ENCODE peak calls at places on chromosomes 6 and 20, in four cellular contexts. J, G, E and C are unnamed samples. For H3K4me1, the result is how much of the 10 kb centered on the place peaks cover.

GRCh38 chr6:70166088-70166958 is 136.6 kb downstream of the COL9A1 start:
- DNase-seq in J (peak), G (peak), E (peak), C (peak)

GRCh38 chr20:36917943-36918342 is 33.6 kb downstream of the SAMHD1 start:
- DNase-seq in J (no peak), G (no peak), E (no peak), C (no peak)

GRCh38 chr20:251352-251751 is 6.2 kb upstream of the DEFB132 start:
- DNase-seq in E (no peak), G (no peak), J (no peak), C (no peak)

GRCh38 chr6:160239929-160240690 is 18.5 kb downstream of the SLC22A2 start:
- DNase-seq in J (no peak), E (no peak), G (no peak), C (no peak)

GRCh38 chr6:56699066-56699654 is 56.5 kb upstream of the DST start:
- DNase-seq in E (no peak), J (peak), G (peak), C (no peak)

GRCh38 chr6:27176096-27176495 is 71.4 kb upstream of the PRSS16 start:
- DNase-seq in E (no peak), J (no peak), G (no peak), C (no peak)

GRCh38 chr20:10414982-10415650 is 18.9 kb downstream of the MKKS start:
- DNase-seq in G (peak), E (no peak), J (no peak), C (no peak)

GRCh38 chr20:19649041-19649440 is 109.0 kb upstream of the RIN2 start:
- DNase-seq in J (no peak), E (no peak), G (no peak), C (no peak)

GRCh38 chr6:149032599-149033405 is 284.7 kb upstream of the TAB2 start:
- DNase-seq in J (peak), G (no peak), E (no peak), C (no peak)

GRCh38 chr6:16333580-16333979 is 95.2 kb downstream of the GMPR start:
- DNase-seq in G (no peak), E (no peak), J (no peak), C (no peak)

GRCh38 chr6:43878823-43879495 is 108.9 kb downstream of the VEGFA start:
- DNase-seq in J (no peak), E (peak), G (no peak), C (no peak)

GRCh38 chr6:147695819-147696218 is 187.3 kb downstream of the SAMD5 start:
- DNase-seq in E (no peak), J (no peak), G (no peak), C (no peak)

GRCh38 chr6:154241570-154241969 is 115.0 kb downstream of the IPCEF1 start:
- DNase-seq in E (no peak), G (no peak), J (no peak), C (no peak)

GRCh38 chr6:42105714-42106662 is 36.4 kb downstream of the C6orf132 start:
- DNase-seq in J (no peak), E (no peak), G (no peak), C (no peak)

GRCh38 chr20:36827541-36828279 is 48.2 kb upstream of the TLDC2 start:
- DNase-seq in E (no peak), G (no peak), J (no peak), C (no peak)

GRCh38 chr6:14513726-14514125 is 396.2 kb downstream of the CD83 start:
- DNase-seq in J (no peak), E (no peak), G (no peak), C (no peak)

GRCh38 chr6:95846652-95847051 is 169.1 kb upstream of the FUT9 start:
- DNase-seq in J (no peak), G (no peak), E (no peak), C (no peak)

GRCh38 chr6:119172813-119173212 is 94.3 kb upstream of the FAM184A start:
- DNase-seq in J (peak), G (no peak), E (no peak), C (no peak)

GRCh38 chr6:17986656-17987575 is 519 bp downstream of the KIF13A start:
- DNase-seq in E (peak), J (peak), G (peak), C (peak)

GRCh38 chr6:52724041-52724405 is 39.3 kb downstream of the GSTA2 start:
- DNase-seq in J (no peak), G (peak), E (no peak), C (no peak)

GRCh38 chr20:272718-273117 is 15.2 kb downstream of the DEFB132 start:
- DNase-seq in E (no peak), J (no peak), G (no peak), C (no peak)

GRCh38 chr20:55678970-55679667 is 326.2 kb downstream of the CBLN4 start:
- DNase-seq in J (no peak), E (no peak), G (no peak), C (no peak)

GRCh38 chr6:144252289-144252688 is 32.8 kb upstream of the UTRN start:
- DNase-seq in E (no peak), J (no peak), G (no peak), C (no peak)

GRCh38 chr6:161917645-161918044 is 643.8 kb upstream of the AGPAT4 start:
- DNase-seq in G (no peak), E (no peak), J (no peak), C (no peak)
- TF ChIP-seq POLR2AphosphoS5 in G (no peak), E (no peak), J (no peak), C (no peak)

GRCh38 chr20:1895674-1896496 is 678 bp downstream of the SIRPA start:
- DNase-seq in J (no peak), G (peak), E (no peak), C (no peak)

GRCh38 chr20:1896859-1897258 is 1.7 kb downstream of the SIRPA start:
- DNase-seq in G (no peak), J (no peak), E (no peak), C (no peak)

GRCh38 chr20:1893721-1894470 is 1.3 kb upstream of the SIRPA start:
- DNase-seq in J (peak), G (no peak), E (no peak), C (no peak)

GRCh38 chr20:1894471-1894950 is 696 bp upstream of the SIRPA start:
- DNase-seq in G (peak), E (peak), J (no peak), C (peak)

GRCh38 chr20:1894951-1895673 is at the start of gene SIRPA:
- DNase-seq in J (no peak), E (peak), G (peak), C (peak)
- TF ChIP-seq POLR2A in J (no peak), E (no peak), G (no peak), C (peak)

DNA sequence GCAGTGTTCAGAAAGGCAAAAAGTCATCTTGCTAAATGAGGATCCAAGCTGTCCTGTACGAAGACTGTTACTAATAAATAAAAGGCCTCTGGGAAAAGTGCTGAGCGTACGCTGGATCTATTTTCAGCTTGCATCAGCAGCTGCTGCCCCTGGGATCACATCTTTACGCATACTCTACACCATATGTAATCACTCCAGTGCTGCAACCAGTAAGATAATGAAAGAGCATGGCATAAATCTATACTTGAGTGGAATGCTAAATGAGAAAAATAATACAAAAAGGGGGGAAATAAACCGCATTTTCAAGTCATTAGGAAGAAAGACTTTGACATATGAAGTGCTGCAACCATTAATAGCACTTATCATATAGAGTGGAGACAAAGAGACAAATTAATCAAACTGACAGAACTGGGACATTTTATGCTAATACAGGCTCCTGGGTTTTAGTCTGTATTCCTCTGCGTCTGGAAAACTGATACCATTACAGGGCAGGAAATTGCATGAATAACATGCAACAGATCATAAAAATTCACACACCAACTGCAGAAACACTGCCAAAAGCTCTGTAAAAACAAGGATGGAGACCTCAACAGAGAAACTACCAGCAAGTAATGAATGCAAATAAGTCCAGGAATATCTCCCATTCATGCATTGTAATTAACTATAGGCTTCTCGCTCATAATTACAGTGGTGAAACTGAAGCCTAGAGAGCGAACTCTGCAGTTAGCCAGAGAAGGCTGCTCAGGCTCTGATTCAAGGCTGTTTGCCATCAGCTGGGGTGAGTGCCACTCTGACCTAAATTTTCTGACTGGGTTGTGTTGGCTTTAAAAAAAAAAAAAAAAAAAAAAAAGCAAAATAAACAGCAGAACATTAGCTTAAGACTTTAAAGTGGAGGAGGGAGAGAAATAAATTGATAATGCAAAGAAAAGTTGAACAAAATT is 83.8 kb downstream of the GJA10 start:
- DNase-seq in E (no peak), J (no peak), G (peak), C (no peak)
- H3K4me1 ChIP-seq in E (under half), J (under half), G (under half), C (under half)

GRCh38 chr20:8532169-8532568 is 400.1 kb downstream of the PLCB1 start:
- DNase-seq in J (no peak), E (no peak), G (no peak), C (no peak)

GRCh38 chr20:8524716-8525343 is 392.8 kb downstream of the PLCB1 start:
- DNase-seq in J (no peak), G (no peak), E (no peak), C (no peak)

GRCh38 chr20:8523684-8524083 is 391.6 kb downstream of the PLCB1 start:
- DNase-seq in J (no peak), E (no peak), G (no peak), C (no peak)

GRCh38 chr20:8530022-8530421 is 398.0 kb downstream of the PLCB1 start:
- DNase-seq in E (no peak), J (no peak), G (no peak), C (no peak)

GRCh38 chr20:8527998-8528397 is 395.9 kb downstream of the PLCB1 start:
- DNase-seq in J (no peak), G (peak), E (no peak), C (no peak)
- TF ChIP-seq POLR2AphosphoS5 in J (no peak), G (no peak), E (no peak), C (no peak)

GRCh38 chr6:6699741-6700367 is 111.3 kb downstream of the LY86 start:
- DNase-seq in J (no peak), E (peak), G (no peak), C (peak)

GRCh38 chr6:6700421-6700820 is 111.9 kb downstream of the LY86 start:
- DNase-seq in G (no peak), E (no peak), J (no peak), C (no peak)

GRCh38 chr6:6703720-6704422 is 115.4 kb downstream of the LY86 start:
- DNase-seq in J (no peak), E (peak), G (no peak), C (no peak)

GRCh38 chr6:6700871-6701270 is 112.4 kb downstream of the LY86 start:
- DNase-seq in J (no peak), E (no peak), G (no peak), C (no peak)

GRCh38 chr6:6701864-6702263 is 113.3 kb downstream of the LY86 start:
- DNase-seq in E (no peak), G (no peak), J (no peak), C (no peak)
- TF ChIP-seq POLR2A in E (no peak), G (no peak), J (no peak), C (no peak)

DNA sequence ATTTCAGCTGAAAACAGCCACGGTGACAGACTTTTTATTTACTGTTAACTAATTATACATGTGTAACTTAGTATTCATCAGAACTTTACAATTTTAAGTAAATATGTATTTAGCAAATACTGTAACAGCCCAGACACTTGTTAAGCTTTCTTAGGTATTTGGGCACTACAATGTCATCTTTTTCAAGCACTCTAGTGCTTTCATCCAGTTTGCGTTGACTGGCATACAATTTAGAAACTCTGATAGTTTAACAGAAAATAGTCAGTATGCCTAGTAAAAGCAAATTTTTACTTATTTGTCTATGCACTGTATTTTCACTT is 10.6 kb downstream of the RBM39 start:
- DNase-seq in E (no peak), G (no peak), J (no peak), C (no peak)
- H3K4me1 ChIP-seq in E (under half), G (under half), J (half or more), C (under half)

GRCh38 chr20:9236408-9236912 is 167.6 kb downstream of the PLCB4 start:
- DNase-seq in E (no peak), G (no peak), J (no peak), C (no peak)
- TF ChIP-seq POLR2AphosphoS5 in E (no peak), G (no peak), J (no peak), C (no peak)

GRCh38 chr6:31202259-31203166 is 32.0 kb upstream of the POU5F1 start:
- DNase-seq in E (no peak), J (no peak), G (peak), C (no peak)

GRCh38 chr6:31193206-31193605 is 22.7 kb upstream of the POU5F1 start:
- DNase-seq in G (no peak), J (no peak), E (peak), C (no peak)

GRCh38 chr6:31194271-31194834 is 23.9 kb upstream of the POU5F1 start:
- DNase-seq in G (no peak), E (peak), J (no peak), C (no peak)

GRCh38 chr6:31203345-31203979 is 33.0 kb upstream of the POU5F1 start:
- DNase-seq in E (no peak), J (peak), G (no peak), C (peak)

GRCh38 chr6:31197559-31198305 is 27.2 kb upstream of the POU5F1 start:
- DNase-seq in E (peak), G (peak), J (peak), C (peak)
- TF ChIP-seq POLR2A in E (no peak), G (peak), J (peak), C (peak)

DNA sequence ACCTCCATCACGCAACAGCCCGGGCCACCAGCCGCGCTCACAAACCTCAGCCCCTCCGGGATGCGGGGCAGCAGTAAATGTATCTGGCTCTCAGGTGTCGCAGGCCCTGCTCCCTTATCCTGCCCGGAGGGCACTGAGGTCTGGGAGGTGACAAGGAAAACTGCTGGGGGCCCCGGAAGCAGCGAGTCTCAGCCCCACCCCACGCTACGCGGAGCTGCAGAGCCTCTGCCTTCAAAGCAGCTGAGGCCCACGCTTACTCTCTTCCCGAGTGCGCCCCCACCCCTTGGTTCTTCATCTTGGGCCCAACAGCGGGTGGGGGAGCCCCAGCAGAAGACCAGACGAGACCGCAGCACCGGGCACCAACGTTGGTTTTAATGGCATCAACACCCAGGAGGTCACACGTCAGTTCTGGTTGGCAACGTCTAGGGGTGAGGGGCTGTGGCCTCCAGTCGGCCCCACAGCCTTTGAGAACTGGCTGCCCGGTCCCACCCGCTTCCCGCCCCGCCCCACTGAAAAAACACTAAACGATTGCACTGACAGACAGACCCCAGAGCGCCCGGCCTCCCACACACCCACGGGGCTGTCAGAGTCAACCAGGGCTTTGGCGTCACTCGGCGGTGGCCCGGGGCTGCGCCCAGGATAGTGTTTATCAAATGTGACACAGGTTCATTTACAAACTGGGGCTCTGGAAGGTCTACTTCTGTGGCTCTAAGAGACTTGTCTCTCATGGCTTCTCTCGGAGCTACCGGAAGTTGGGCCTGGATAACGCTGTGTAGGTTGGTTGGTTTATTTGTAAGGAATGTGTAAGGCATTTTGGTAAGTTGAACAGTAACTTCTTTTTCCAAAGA is 43.7 kb downstream of the DSTN start:
- DNase-seq in J (no peak), G (no peak), E (peak), C (no peak)
- H3K4me1 ChIP-seq in J (under half), G (under half), E (half or more), C (under half)

GRCh38 chr6:3808759-3809514 is 40.2 kb upstream of the FAM50B start:
- DNase-seq in J (peak), G (peak), E (peak), C (no peak)
- TF ChIP-seq POLR2AphosphoS5 in J (no peak), G (peak), E (no peak), C (peak)